ENCODE peak calls at places on chromosomes 11 and 22, in seven cellular contexts. V, D, E, W, B, R and P are unnamed samples.

GRCh38 chr22:22073769-22074561 is 91.4 kb upstream of the TOP3B start:
- DNase-seq in W (no peak), R (peak; percentile 35), D (no peak), B (peak; percentile 64), E (no peak), V (no peak), P (no peak)

GRCh38 chr22:43155789-43156188 is 4.4 kb downstream of the TSPO start:
- DNase-seq in D (no peak), W (no peak), R (no peak), E (no peak), B (no peak), V (no peak), P (no peak)

GRCh38 chr22:24005201-24005600 is at the start of gene GSTT4:
- DNase-seq in B (no peak), E (no peak), D (no peak), V (no peak), W (no peak), R (no peak), P (no peak)

GRCh38 chr11:104134760-104135159 is 29.2 kb downstream of the PDGFD start:
- DNase-seq in V (no peak), R (no peak), B (no peak), D (no peak), E (peak; percentile 37), W (no peak), P (peak; percentile 57)

GRCh38 chr11:11793073-11793472 is 48.7 kb upstream of the USP47 start:
- DNase-seq in E (no peak), D (no peak), V (no peak), W (no peak), R (no peak), B (no peak), P (no peak)

GRCh38 chr11:13126430-13126829 is 117.3 kb downstream of the RASSF10 start:
- DNase-seq in E (peak; percentile 91), R (no peak), V (no peak), B (no peak), W (peak; percentile 64), D (peak; percentile 35), P (peak; percentile 99)

GRCh38 chr11:65978391-65979238 is 17.1 kb downstream of the SART1 start:
- DNase-seq in W (no peak), E (no peak), R (no peak), B (no peak), D (no peak), V (no peak), P (no peak)

GRCh38 chr11:2563216-2564007 is 118.6 kb downstream of the KCNQ1 start:
- DNase-seq in V (no peak), D (no peak), B (no peak), R (no peak), E (no peak), W (no peak), P (no peak)

GRCh38 chr22:24996420-24996952 is 44.0 kb downstream of the KIAA1671 start:
- DNase-seq in R (no peak), E (peak; percentile 63), B (no peak), W (peak; percentile 58), V (peak; percentile 64), D (no peak), P (peak; percentile 33)

GRCh38 chr11:35811783-35812182 is 132.1 kb upstream of the LDLRAD3 start:
- DNase-seq in R (no peak), W (no peak), D (no peak), V (no peak), B (no peak), E (no peak), P (no peak)
- TF ChIP-seq CTCF in R (no peak), W (no peak), D (no peak), V (no peak), B (no peak), E (no peak), P (no peak)

DNA sequence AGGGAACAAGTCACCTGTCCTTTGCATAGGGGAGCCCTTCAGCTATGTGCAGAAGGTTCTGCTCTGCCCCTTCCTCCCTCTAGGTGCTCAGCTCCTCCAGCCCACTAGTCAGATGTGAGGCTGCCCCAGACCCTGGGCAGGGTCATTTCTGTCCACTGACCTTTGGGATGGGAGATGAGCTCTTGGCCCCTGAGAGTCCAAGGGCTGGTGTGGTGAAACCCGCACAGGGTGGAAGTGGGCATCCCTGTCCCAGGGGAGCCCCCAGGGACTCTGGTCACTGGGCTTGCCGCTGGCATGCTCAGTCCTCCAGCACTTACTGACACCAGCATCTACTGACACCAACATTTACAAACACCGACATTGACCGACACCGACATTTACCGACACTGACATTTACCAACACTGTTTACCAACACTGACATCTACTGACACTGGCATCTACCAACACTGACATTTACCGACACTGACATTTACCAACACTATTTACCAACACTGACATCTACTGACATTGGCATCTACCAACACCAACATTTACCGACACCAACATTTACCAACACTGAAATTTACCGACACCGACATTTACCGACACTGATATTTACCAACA is 71.9 kb upstream of the PPP6R3 start:
- DNase-seq in W (no peak), B (no peak), V (no peak), D (no peak), R (no peak), E (no peak), P (no peak)
- TF ChIP-seq CTCF in W (no peak), B (no peak), V (no peak), D (no peak), R (no peak), E (peak; percentile 14), P (no peak)

GRCh38 chr11:126992804-126993111 is 7.8 kb downstream of the KIRREL3 start:
- DNase-seq in R (no peak), V (no peak), W (peak; percentile 25), D (peak; percentile 88), B (no peak), E (peak; percentile 29), P (no peak)

GRCh38 chr11:126989942-126990715 is 10.4 kb downstream of the KIRREL3 start:
- DNase-seq in R (peak; percentile 69), W (peak; percentile 52), B (peak; percentile 92), V (peak; percentile 92), E (peak; percentile 69), D (no peak), P (peak; percentile 31)

GRCh38 chr11:126991596-126991995 is 9.0 kb downstream of the KIRREL3 start:
- DNase-seq in R (no peak), B (no peak), W (peak; percentile 10), E (peak; percentile 51), D (no peak), V (no peak), P (no peak)

GRCh38 chr11:126992065-126992803 is 8.3 kb downstream of the KIRREL3 start:
- DNase-seq in E (peak; percentile 86), R (no peak), B (no peak), W (peak; percentile 60), V (no peak), D (peak; percentile 98), P (peak; percentile 67)

GRCh38 chr11:126990716-126991480 is 9.7 kb downstream of the KIRREL3 start:
- DNase-seq in B (no peak), R (no peak), V (no peak), W (no peak), D (no peak), E (no peak), P (no peak)
- TF ChIP-seq CTCF in B (peak; percentile 27), R (no peak), V (peak; percentile 0), W (no peak), D (no peak), E (no peak), P (no peak)

GRCh38 chr11:60610702-60611101 is 88.7 kb upstream of the MS4A8 start:
- DNase-seq in V (no peak), E (no peak), R (no peak), W (no peak), D (no peak), B (no peak), P (no peak)

GRCh38 chr11:60609632-60610031 is 89.8 kb upstream of the MS4A8 start:
- DNase-seq in D (no peak), W (no peak), B (no peak), R (no peak), V (no peak), E (no peak), P (no peak)

GRCh38 chr11:60607483-60607882 is 91.9 kb upstream of the MS4A8 start:
- DNase-seq in R (no peak), B (no peak), D (no peak), E (no peak), W (no peak), V (no peak), P (no peak)
- TF ChIP-seq CTCF in R (no peak), B (no peak), D (no peak), E (no peak), W (no peak), V (peak; percentile 31), P (no peak)

GRCh38 chr11:76119032-76119431 is 87.3 kb downstream of the WNT11 start:
- DNase-seq in W (no peak), B (no peak), R (no peak), E (no peak), V (no peak), D (no peak), P (no peak)
- TF ChIP-seq CTCF in W (no peak), B (peak; percentile 22), R (no peak), E (no peak), V (no peak), D (no peak), P (no peak)

DNA sequence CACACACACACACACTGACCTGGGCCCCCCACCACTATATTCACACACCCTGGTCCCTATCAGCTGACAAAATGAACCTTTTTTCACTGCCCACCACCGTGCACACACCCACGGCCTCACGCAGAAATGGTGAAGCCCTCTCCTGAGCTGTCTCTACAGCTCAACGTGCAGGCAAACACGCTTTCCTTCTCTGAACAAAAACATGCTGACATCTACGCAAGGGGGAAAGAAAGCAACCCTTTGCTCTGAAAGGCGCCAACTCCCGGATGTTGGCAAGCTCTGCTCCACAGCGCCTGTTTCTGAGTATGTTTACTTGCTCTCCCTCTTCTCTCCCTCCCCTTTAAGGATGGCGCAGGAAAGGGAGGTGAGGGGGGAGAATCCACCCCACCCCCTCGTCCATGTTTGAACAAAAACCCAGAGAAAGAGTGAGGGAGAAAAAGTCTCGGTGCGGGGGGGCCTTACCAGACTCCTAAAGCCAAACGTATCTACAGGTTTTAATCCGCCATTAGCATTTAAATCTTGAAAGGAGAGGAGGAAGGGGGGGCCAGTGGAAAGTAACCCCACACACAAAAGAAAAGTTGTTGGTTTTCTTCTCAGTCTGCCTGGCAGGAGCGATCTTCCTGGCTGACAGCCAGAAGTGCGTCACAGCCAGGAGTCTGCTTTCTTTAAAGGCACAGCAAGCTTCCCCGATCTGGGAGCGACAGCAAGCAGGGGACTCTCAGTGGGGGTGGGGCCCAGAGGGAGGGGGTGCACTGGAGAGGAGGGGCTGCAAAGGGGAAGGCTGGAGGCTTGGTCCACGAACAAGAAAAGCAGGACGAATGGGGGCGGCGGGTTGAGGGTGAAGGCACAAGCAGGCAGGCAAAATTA is 39.6 kb downstream of the NUMA1 start:
- DNase-seq in E (peak; percentile 88), D (peak; percentile 66), V (peak; percentile 74), B (peak; percentile 96), R (peak; percentile 97), W (peak; percentile 97), P (peak; percentile 85)
- TF ChIP-seq CTCF in E (no peak), D (no peak), V (no peak), B (no peak), R (no peak), W (no peak), P (no peak)

GRCh38 chr11:110156503-110156902 is 63.3 kb downstream of the ZC3H12C start:
- DNase-seq in R (no peak), E (no peak), V (no peak), B (no peak), D (no peak), W (no peak), P (no peak)
- TF ChIP-seq CTCF in R (no peak), E (no peak), V (no peak), B (no peak), D (no peak), W (no peak), P (no peak)